ENCODE peak calls at places on chromosomes 5 and 9, in seven cellular contexts. F is H1, X is erythroblast, Q is heart left ventricle, R is A549, W is GM12891, M is spleen. E is an unnamed sample.

GRCh38 chr5:163362806-163363788 is 74.3 kb upstream of the CCNG1 start:
- DNase-seq in F (no peak), X (no peak), Q (no peak), R (no peak), W (no peak), M (no peak), E (no peak)

GRCh38 chr5:168899673-168900072 is 320.5 kb upstream of the PANK3 start:
- DNase-seq in F (no peak), X (no peak), Q (no peak), R (no peak), W (no peak), M (no peak), E (no peak)

GRCh38 chr5:109485030-109485429 is 75.3 kb upstream of the PJA2 start:
- DNase-seq in F (no peak), X (peak), Q (peak), R (no peak), W (no peak), M (no peak), E (no peak)

GRCh38 chr9:132507670-132508469 is 74.5 kb upstream of the BARHL1 start:
- DNase-seq in F (peak), X (peak), Q (peak), R (peak), W (peak), M (peak), E (peak)

GRCh38 chr9:21558627-21559401 is 76.7 kb upstream of the IFNE start:
- DNase-seq in F (no peak), X (no peak), Q (no peak), R (peak), W (no peak), M (no peak), E (no peak)

GRCh38 chr9:134944351-134944802 is 26.7 kb upstream of the FCN1 start:
- DNase-seq in F (no peak), X (no peak), Q (no peak), R (no peak), W (no peak), M (peak), E (no peak)

GRCh38 chr9:17907780-17908513 is 329.1 kb downstream of the SH3GL2 start:
- DNase-seq in F (no peak), X (no peak), Q (no peak), R (no peak), W (no peak), M (no peak), E (no peak)

GRCh38 chr5:132003170-132003744 is 8.2 kb downstream of the ACSL6 start:
- DNase-seq in F (no peak), X (no peak), Q (peak), R (no peak), W (no peak), M (peak), E (no peak)

GRCh38 chr5:83472508-83473343 is 1.2 kb downstream of the VCAN start:
- DNase-seq in F (no peak), X (peak), Q (peak), R (peak), W (peak), M (peak), E (peak)

GRCh38 chr9:113454914-113455761 is 8.4 kb upstream of the RGS3 start:
- DNase-seq in F (no peak), X (peak), Q (peak), R (peak), W (no peak), M (no peak), E (no peak)
- TF ChIP-seq POLR2A in F (no peak), X (peak), Q (no peak), R (no peak), W (no peak), M (no peak), E (no peak)

GRCh38 chr5:115627295-115627825 is 1.5 kb upstream of the TMED7 start:
- DNase-seq in F (no peak), X (peak), Q (no peak), R (peak), W (no peak), M (no peak), E (no peak)

GRCh38 chr5:115623632-115624031 is 2.2 kb downstream of the TMED7 start:
- DNase-seq in F (no peak), X (peak), Q (no peak), R (no peak), W (no peak), M (no peak), E (no peak)

GRCh38 chr5:115626444-115626823 is 598 bp upstream of the TMED7 start:
- DNase-seq in F (no peak), X (no peak), Q (no peak), R (no peak), W (no peak), M (no peak), E (peak)

GRCh38 chr5:115624994-115625393 is 842 bp downstream of the TMED7 start:
- DNase-seq in F (no peak), X (peak), Q (no peak), R (no peak), W (no peak), M (no peak), E (no peak)

DNA sequence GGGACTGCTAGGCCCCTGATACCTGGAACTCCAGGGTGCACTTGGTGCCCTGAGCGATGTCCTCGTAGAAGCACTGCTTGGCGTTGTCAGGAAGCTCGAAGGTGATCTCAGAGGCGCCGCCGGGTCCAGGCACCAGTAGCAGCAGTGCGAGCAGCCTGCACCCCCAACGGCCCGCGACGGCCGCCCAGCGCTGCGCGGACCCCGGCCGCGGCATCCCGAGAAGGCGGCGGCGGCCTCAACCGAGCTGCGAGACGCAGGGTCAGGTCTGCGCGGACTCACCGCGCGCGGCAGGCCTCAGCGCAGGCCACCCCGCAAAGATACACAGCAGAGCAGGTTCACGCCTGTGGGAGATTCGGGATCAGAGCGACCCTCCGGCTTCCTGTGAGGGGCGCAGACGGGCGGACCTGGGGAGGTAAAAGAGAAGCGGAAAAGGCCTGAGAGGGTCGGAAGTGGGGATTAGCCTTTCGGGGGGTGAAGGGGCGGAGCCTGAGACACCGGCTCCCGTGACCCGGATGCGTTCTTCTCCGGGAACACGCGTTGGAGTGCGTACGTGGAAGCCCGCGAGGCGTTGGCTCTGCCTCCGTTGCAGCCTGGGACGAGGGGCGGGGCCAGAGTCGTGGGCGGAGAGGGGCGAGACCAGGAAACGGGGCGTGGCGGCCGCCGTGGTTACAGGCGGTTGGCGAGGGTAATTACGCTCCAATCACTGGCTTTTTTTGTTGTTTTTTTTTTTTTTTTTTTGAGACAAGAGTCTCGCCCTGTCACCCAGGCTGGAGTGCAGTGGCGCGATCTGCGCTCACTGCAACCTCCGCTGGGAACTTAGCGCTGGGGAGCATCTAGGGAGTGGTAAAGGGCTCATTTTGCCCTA is at the start of gene TMED7:
- DNase-seq in F (peak), X (peak), Q (peak), R (peak), W (peak), M (peak), E (peak)
- TF ChIP-seq POLR2A in F (no peak), X (peak), Q (peak), R (peak), W (peak), M (peak), E (peak)

GRCh38 chr9:1938135-1938534 is 77.0 kb upstream of the SMARCA2 start:
- DNase-seq in F (no peak), X (no peak), Q (no peak), R (no peak), W (no peak), M (no peak), E (no peak)
- TF ChIP-seq POLR2A in F (no peak), X (no peak), Q (no peak), R (no peak), W (no peak), M (no peak), E (no peak)

GRCh38 chr9:131492070-131492469 is 10.6 kb upstream of the POMT1 start:
- DNase-seq in F (no peak), X (no peak), Q (no peak), R (no peak), W (no peak), M (no peak), E (no peak)

GRCh38 chr9:131494296-131494870 is 8.3 kb upstream of the POMT1 start:
- DNase-seq in F (no peak), X (no peak), Q (no peak), R (no peak), W (no peak), M (no peak), E (no peak)

GRCh38 chr9:131499254-131499653 is 3.5 kb upstream of the POMT1 start:
- DNase-seq in F (no peak), X (no peak), Q (no peak), R (no peak), W (no peak), M (no peak), E (no peak)

GRCh38 chr9:131496844-131497425 is 5.8 kb upstream of the POMT1 start:
- DNase-seq in F (no peak), X (no peak), Q (no peak), R (no peak), W (no peak), M (no peak), E (no peak)

DNA sequence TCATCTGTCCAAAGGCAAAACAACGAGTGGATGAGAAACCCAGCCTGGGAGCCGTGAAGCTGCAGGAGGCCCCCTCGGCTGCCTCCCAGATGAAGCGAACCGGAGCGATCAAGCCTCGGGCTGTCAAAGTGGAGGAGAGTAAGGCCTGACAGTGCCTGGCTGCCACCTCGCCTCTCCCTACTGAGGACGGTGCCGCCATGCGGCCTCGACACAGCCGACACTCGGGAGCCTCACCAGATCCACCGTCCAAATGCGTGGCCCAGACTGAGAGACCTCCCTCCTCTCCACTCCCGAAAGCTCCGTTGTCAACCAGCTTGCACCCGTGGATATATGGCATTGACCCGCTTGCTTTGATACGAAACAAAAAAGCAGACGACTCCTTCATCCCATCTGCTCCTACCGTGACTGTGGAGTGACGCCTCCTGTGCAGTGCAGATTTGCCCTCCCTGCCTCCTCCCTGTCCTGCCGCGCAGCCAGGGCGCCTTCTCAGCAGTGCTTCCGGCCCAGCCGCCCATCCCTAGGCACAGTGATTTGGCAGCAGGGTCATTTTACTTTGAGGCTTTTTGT is 6.9 kb upstream of the POMT1 start:
- DNase-seq in F (no peak), X (no peak), Q (no peak), R (no peak), W (no peak), M (no peak), E (no peak)
- TF ChIP-seq POLR2A in F (no peak), X (no peak), Q (no peak), R (no peak), W (no peak), M (no peak), E (no peak)

GRCh38 chr9:129574911-129575574 is 45.9 kb downstream of the C9orf50 start:
- DNase-seq in F (no peak), X (no peak), Q (no peak), R (peak), W (no peak), M (no peak), E (no peak)
- TF ChIP-seq POLR2A in F (no peak), X (no peak), Q (no peak), R (no peak), W (no peak), M (no peak), E (no peak)

DNA sequence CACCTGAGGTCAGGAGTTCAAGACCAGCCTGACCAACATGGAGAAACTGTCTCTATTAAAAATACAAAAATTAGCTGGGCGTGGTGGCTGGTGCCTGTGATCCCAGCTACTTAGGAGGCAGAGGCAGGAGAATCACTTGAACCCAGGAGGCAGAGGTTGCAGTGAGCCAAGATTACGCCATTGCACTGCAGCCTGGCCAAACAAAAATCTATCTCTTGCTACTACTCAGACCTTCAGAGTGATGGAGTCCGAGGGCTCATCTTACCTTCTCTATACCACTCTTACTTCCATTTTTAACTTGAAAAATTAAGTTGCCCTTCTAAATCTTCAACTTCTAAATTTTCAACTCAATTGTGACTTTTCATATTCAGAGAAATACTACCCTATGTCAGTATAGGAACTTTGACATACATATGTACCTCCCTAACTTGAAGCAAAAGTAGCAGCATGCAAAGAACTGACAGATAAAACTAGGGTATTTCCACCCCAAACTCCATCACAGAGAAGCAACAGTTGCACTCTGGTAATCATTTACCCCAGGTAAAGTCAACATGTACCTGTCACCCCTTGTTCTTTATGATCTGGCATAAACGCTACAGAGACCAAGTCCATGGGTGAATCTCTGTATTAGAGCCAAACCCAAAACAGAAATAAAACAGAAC is 11.4 kb downstream of the ZFAND5 start:
- DNase-seq in F (no peak), X (no peak), Q (no peak), R (peak), W (no peak), M (no peak), E (no peak)
- TF ChIP-seq POLR2A in F (peak), X (no peak), Q (no peak), R (no peak), W (peak), M (no peak), E (no peak)

DNA sequence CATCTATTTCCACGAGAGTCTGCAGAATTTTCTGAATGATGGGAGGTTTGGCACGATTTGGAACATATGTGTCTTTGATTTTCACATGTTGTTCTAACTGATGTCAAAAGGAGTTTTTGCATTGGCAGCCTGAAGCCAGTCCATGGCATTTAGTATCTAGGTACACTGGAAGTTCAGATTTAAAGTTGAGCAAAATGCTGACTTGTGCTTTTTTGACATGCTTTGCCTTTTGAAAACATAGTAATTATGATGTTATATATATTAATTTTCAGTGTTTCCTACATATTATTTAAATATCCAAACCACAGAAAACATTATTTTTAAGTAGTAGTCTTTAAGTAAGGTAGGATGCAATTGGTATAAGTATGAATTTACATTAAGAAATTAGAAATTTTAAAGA is 103.1 kb downstream of the PBX3 start:
- DNase-seq in F (no peak), X (no peak), Q (no peak), R (no peak), W (no peak), M (no peak), E (no peak)
- TF ChIP-seq POLR2A in F (no peak), X (no peak), Q (no peak), R (no peak), W (no peak), M (no peak), E (no peak)

GRCh38 chr9:136225748-136226679 is 19.6 kb downstream of the QSOX2 start:
- DNase-seq in F (peak), X (peak), Q (peak), R (peak), W (peak), M (peak), E (peak)
- TF ChIP-seq POLR2A in F (no peak), X (no peak), Q (no peak), R (no peak), W (no peak), M (no peak), E (no peak)